ENCODE peak calls at places on chromosomes 11 and 22, in nine cellular contexts. One of them, this sample, is unnamed.

GRCh38 chr11:126465573-126466287 is 110.2 kb downstream of the ST3GAL4 start:
- DNase-seq in stimulated activated CD4-positive, alpha-beta T cell treated with anti-CD3 and anti-CD28 coated beads, Interleukin-1b, Interleukin-23, amount 100 ng/mL, for 24 hours: no peak
- DNase-seq in stimulated activated CD8-positive, alpha-beta memory T cell treated with anti-CD3 and anti-CD28 coated beads, Interleukin-7, amount 100 ng/mL, for 48 hours: no peak
- DNase-seq in activated CD4-positive, alpha-beta T cell treated with anti-CD3 and anti-CD28 coated beads, Interleukin-2, amount 50 U/mL, for 4 hours: no peak
- DNase-seq in neural crest cell: no peak
- DNase-seq in tibial artery: no peak
- DNase-seq in IMR-90: no peak
- DNase-seq in Caki2: no peak
- DNase-seq in AG04450: no peak
- DNase-seq in this sample: no peak

GRCh38 chr11:69044111-69045013 is 4.4 kb upstream of the TPCN2 start:
- DNase-seq in stimulated activated CD4-positive, alpha-beta T cell treated with anti-CD3 and anti-CD28 coated beads, Interleukin-1b, Interleukin-23, amount 100 ng/mL, for 24 hours: no peak
- DNase-seq in stimulated activated CD8-positive, alpha-beta memory T cell treated with anti-CD3 and anti-CD28 coated beads, Interleukin-7, amount 100 ng/mL, for 48 hours: no peak
- DNase-seq in activated CD4-positive, alpha-beta T cell treated with anti-CD3 and anti-CD28 coated beads, Interleukin-2, amount 50 U/mL, for 4 hours: no peak
- DNase-seq in neural crest cell: peak; percentile 48
- DNase-seq in tibial artery: peak; percentile 91
- DNase-seq in IMR-90: peak; percentile 72
- DNase-seq in Caki2: peak; percentile 74
- DNase-seq in AG04450: peak; percentile 53
- DNase-seq in this sample: peak; percentile 61

GRCh38 chr22:49999901-50000586 is 12.5 kb downstream of the IL17REL start:
- DNase-seq in stimulated activated CD4-positive, alpha-beta T cell treated with anti-CD3 and anti-CD28 coated beads, Interleukin-1b, Interleukin-23, amount 100 ng/mL, for 24 hours: no peak
- DNase-seq in stimulated activated CD8-positive, alpha-beta memory T cell treated with anti-CD3 and anti-CD28 coated beads, Interleukin-7, amount 100 ng/mL, for 48 hours: no peak
- DNase-seq in activated CD4-positive, alpha-beta T cell treated with anti-CD3 and anti-CD28 coated beads, Interleukin-2, amount 50 U/mL, for 4 hours: no peak
- DNase-seq in neural crest cell: no peak
- DNase-seq in tibial artery: peak; percentile 63
- DNase-seq in IMR-90: no peak
- DNase-seq in Caki2: no peak
- DNase-seq in AG04450: no peak
- DNase-seq in this sample: no peak

GRCh38 chr22:36862251-36863242 is 1.7 kb downstream of the NCF4 start:
- DNase-seq in stimulated activated CD4-positive, alpha-beta T cell treated with anti-CD3 and anti-CD28 coated beads, Interleukin-1b, Interleukin-23, amount 100 ng/mL, for 24 hours: no peak
- DNase-seq in stimulated activated CD8-positive, alpha-beta memory T cell treated with anti-CD3 and anti-CD28 coated beads, Interleukin-7, amount 100 ng/mL, for 48 hours: no peak
- DNase-seq in activated CD4-positive, alpha-beta T cell treated with anti-CD3 and anti-CD28 coated beads, Interleukin-2, amount 50 U/mL, for 4 hours: no peak
- DNase-seq in neural crest cell: no peak
- DNase-seq in tibial artery: no peak
- DNase-seq in IMR-90: no peak
- DNase-seq in Caki2: no peak
- DNase-seq in AG04450: no peak
- DNase-seq in this sample: no peak

GRCh38 chr11:27495710-27496300 is 10.8 kb downstream of the LIN7C start:
- DNase-seq in stimulated activated CD4-positive, alpha-beta T cell treated with anti-CD3 and anti-CD28 coated beads, Interleukin-1b, Interleukin-23, amount 100 ng/mL, for 24 hours: no peak
- DNase-seq in stimulated activated CD8-positive, alpha-beta memory T cell treated with anti-CD3 and anti-CD28 coated beads, Interleukin-7, amount 100 ng/mL, for 48 hours: no peak
- DNase-seq in activated CD4-positive, alpha-beta T cell treated with anti-CD3 and anti-CD28 coated beads, Interleukin-2, amount 50 U/mL, for 4 hours: no peak
- DNase-seq in neural crest cell: no peak
- DNase-seq in tibial artery: no peak
- DNase-seq in IMR-90: no peak
- DNase-seq in Caki2: no peak
- DNase-seq in AG04450: no peak
- DNase-seq in this sample: no peak

GRCh38 chr11:2428322-2428795 is 16.0 kb downstream of the TRPM5 start:
- DNase-seq in stimulated activated CD4-positive, alpha-beta T cell treated with anti-CD3 and anti-CD28 coated beads, Interleukin-1b, Interleukin-23, amount 100 ng/mL, for 24 hours: peak; percentile 94
- DNase-seq in stimulated activated CD8-positive, alpha-beta memory T cell treated with anti-CD3 and anti-CD28 coated beads, Interleukin-7, amount 100 ng/mL, for 48 hours: peak; percentile 59
- DNase-seq in activated CD4-positive, alpha-beta T cell treated with anti-CD3 and anti-CD28 coated beads, Interleukin-2, amount 50 U/mL, for 4 hours: peak; percentile 88
- DNase-seq in neural crest cell: peak; percentile 76
- DNase-seq in tibial artery: no peak
- DNase-seq in IMR-90: peak; percentile 34
- DNase-seq in Caki2: peak; percentile 14
- DNase-seq in AG04450: no peak
- DNase-seq in this sample: peak; percentile 87

GRCh38 chr11:119758291-119758690 is 29.3 kb upstream of the NECTIN1 start:
- DNase-seq in stimulated activated CD4-positive, alpha-beta T cell treated with anti-CD3 and anti-CD28 coated beads, Interleukin-1b, Interleukin-23, amount 100 ng/mL, for 24 hours: no peak
- DNase-seq in stimulated activated CD8-positive, alpha-beta memory T cell treated with anti-CD3 and anti-CD28 coated beads, Interleukin-7, amount 100 ng/mL, for 48 hours: no peak
- DNase-seq in activated CD4-positive, alpha-beta T cell treated with anti-CD3 and anti-CD28 coated beads, Interleukin-2, amount 50 U/mL, for 4 hours: no peak
- DNase-seq in neural crest cell: no peak
- DNase-seq in tibial artery: no peak
- DNase-seq in IMR-90: peak; percentile 49
- DNase-seq in Caki2: no peak
- DNase-seq in AG04450: no peak
- DNase-seq in this sample: no peak

GRCh38 chr22:27223317-27224177 is 566.2 kb downstream of the MIAT start:
- DNase-seq in stimulated activated CD4-positive, alpha-beta T cell treated with anti-CD3 and anti-CD28 coated beads, Interleukin-1b, Interleukin-23, amount 100 ng/mL, for 24 hours: no peak
- DNase-seq in stimulated activated CD8-positive, alpha-beta memory T cell treated with anti-CD3 and anti-CD28 coated beads, Interleukin-7, amount 100 ng/mL, for 48 hours: no peak
- DNase-seq in activated CD4-positive, alpha-beta T cell treated with anti-CD3 and anti-CD28 coated beads, Interleukin-2, amount 50 U/mL, for 4 hours: no peak
- DNase-seq in neural crest cell: no peak
- DNase-seq in tibial artery: no peak
- DNase-seq in IMR-90: peak; percentile 89
- DNase-seq in Caki2: peak; percentile 79
- DNase-seq in AG04450: peak; percentile 37
- DNase-seq in this sample: no peak

GRCh38 chr11:116647305-116648080 is 125.3 kb downstream of the BUD13 start:
- DNase-seq in stimulated activated CD4-positive, alpha-beta T cell treated with anti-CD3 and anti-CD28 coated beads, Interleukin-1b, Interleukin-23, amount 100 ng/mL, for 24 hours: no peak
- DNase-seq in stimulated activated CD8-positive, alpha-beta memory T cell treated with anti-CD3 and anti-CD28 coated beads, Interleukin-7, amount 100 ng/mL, for 48 hours: no peak
- DNase-seq in activated CD4-positive, alpha-beta T cell treated with anti-CD3 and anti-CD28 coated beads, Interleukin-2, amount 50 U/mL, for 4 hours: no peak
- DNase-seq in neural crest cell: no peak
- DNase-seq in tibial artery: no peak
- DNase-seq in IMR-90: no peak
- DNase-seq in Caki2: no peak
- DNase-seq in AG04450: no peak
- DNase-seq in this sample: no peak

GRCh38 chr22:46450931-46451660 is 86.3 kb downstream of the CELSR1 start:
- DNase-seq in stimulated activated CD4-positive, alpha-beta T cell treated with anti-CD3 and anti-CD28 coated beads, Interleukin-1b, Interleukin-23, amount 100 ng/mL, for 24 hours: no peak
- DNase-seq in stimulated activated CD8-positive, alpha-beta memory T cell treated with anti-CD3 and anti-CD28 coated beads, Interleukin-7, amount 100 ng/mL, for 48 hours: no peak
- DNase-seq in activated CD4-positive, alpha-beta T cell treated with anti-CD3 and anti-CD28 coated beads, Interleukin-2, amount 50 U/mL, for 4 hours: no peak
- DNase-seq in neural crest cell: no peak
- DNase-seq in tibial artery: no peak
- DNase-seq in IMR-90: no peak
- DNase-seq in Caki2: no peak
- DNase-seq in AG04450: no peak
- DNase-seq in this sample: no peak

GRCh38 chr22:46791201-46791731 is 28.8 kb downstream of the TBC1D22A start:
- DNase-seq in stimulated activated CD4-positive, alpha-beta T cell treated with anti-CD3 and anti-CD28 coated beads, Interleukin-1b, Interleukin-23, amount 100 ng/mL, for 24 hours: peak; percentile 52
- DNase-seq in stimulated activated CD8-positive, alpha-beta memory T cell treated with anti-CD3 and anti-CD28 coated beads, Interleukin-7, amount 100 ng/mL, for 48 hours: peak; percentile 45
- DNase-seq in activated CD4-positive, alpha-beta T cell treated with anti-CD3 and anti-CD28 coated beads, Interleukin-2, amount 50 U/mL, for 4 hours: peak; percentile 78
- DNase-seq in neural crest cell: no peak
- DNase-seq in tibial artery: peak; percentile 69
- DNase-seq in IMR-90: peak; percentile 83
- DNase-seq in Caki2: no peak
- DNase-seq in AG04450: no peak
- DNase-seq in this sample: peak; percentile 33

GRCh38 chr11:68780829-68781228 is 29.5 kb upstream of the TESMIN start:
- DNase-seq in stimulated activated CD4-positive, alpha-beta T cell treated with anti-CD3 and anti-CD28 coated beads, Interleukin-1b, Interleukin-23, amount 100 ng/mL, for 24 hours: no peak
- DNase-seq in stimulated activated CD8-positive, alpha-beta memory T cell treated with anti-CD3 and anti-CD28 coated beads, Interleukin-7, amount 100 ng/mL, for 48 hours: no peak
- DNase-seq in activated CD4-positive, alpha-beta T cell treated with anti-CD3 and anti-CD28 coated beads, Interleukin-2, amount 50 U/mL, for 4 hours: no peak
- DNase-seq in neural crest cell: no peak
- DNase-seq in tibial artery: no peak
- DNase-seq in IMR-90: no peak
- DNase-seq in Caki2: peak; percentile 19
- DNase-seq in AG04450: no peak
- DNase-seq in this sample: no peak

GRCh38 chr11:30196400-30197206 is 34.2 kb upstream of the FSHB start:
- DNase-seq in stimulated activated CD4-positive, alpha-beta T cell treated with anti-CD3 and anti-CD28 coated beads, Interleukin-1b, Interleukin-23, amount 100 ng/mL, for 24 hours: peak; percentile 0
- DNase-seq in stimulated activated CD8-positive, alpha-beta memory T cell treated with anti-CD3 and anti-CD28 coated beads, Interleukin-7, amount 100 ng/mL, for 48 hours: peak; percentile 1
- DNase-seq in activated CD4-positive, alpha-beta T cell treated with anti-CD3 and anti-CD28 coated beads, Interleukin-2, amount 50 U/mL, for 4 hours: peak; percentile 3
- DNase-seq in neural crest cell: peak; percentile 73
- DNase-seq in tibial artery: peak; percentile 67
- DNase-seq in IMR-90: peak; percentile 37
- DNase-seq in Caki2: peak; percentile 1
- DNase-seq in AG04450: no peak
- DNase-seq in this sample: peak; percentile 57

GRCh38 chr22:26333088-26333800 is 95.8 kb upstream of the ASPHD2 start:
- DNase-seq in stimulated activated CD4-positive, alpha-beta T cell treated with anti-CD3 and anti-CD28 coated beads, Interleukin-1b, Interleukin-23, amount 100 ng/mL, for 24 hours: no peak
- DNase-seq in stimulated activated CD8-positive, alpha-beta memory T cell treated with anti-CD3 and anti-CD28 coated beads, Interleukin-7, amount 100 ng/mL, for 48 hours: no peak
- DNase-seq in activated CD4-positive, alpha-beta T cell treated with anti-CD3 and anti-CD28 coated beads, Interleukin-2, amount 50 U/mL, for 4 hours: no peak
- DNase-seq in neural crest cell: no peak
- DNase-seq in tibial artery: no peak
- DNase-seq in IMR-90: no peak
- DNase-seq in Caki2: no peak
- DNase-seq in AG04450: no peak
- DNase-seq in this sample: no peak

GRCh38 chr22:21450320-21450831 is 16.8 kb upstream of the TMEM191C start:
- DNase-seq in stimulated activated CD4-positive, alpha-beta T cell treated with anti-CD3 and anti-CD28 coated beads, Interleukin-1b, Interleukin-23, amount 100 ng/mL, for 24 hours: no peak
- DNase-seq in stimulated activated CD8-positive, alpha-beta memory T cell treated with anti-CD3 and anti-CD28 coated beads, Interleukin-7, amount 100 ng/mL, for 48 hours: no peak
- DNase-seq in activated CD4-positive, alpha-beta T cell treated with anti-CD3 and anti-CD28 coated beads, Interleukin-2, amount 50 U/mL, for 4 hours: no peak
- DNase-seq in neural crest cell: peak; percentile 3
- DNase-seq in tibial artery: peak; percentile 42
- DNase-seq in IMR-90: no peak
- DNase-seq in Caki2: no peak
- DNase-seq in AG04450: no peak
- DNase-seq in this sample: no peak

GRCh38 chr22:42949159-42949558 is 65.8 kb downstream of the PACSIN2 start:
- DNase-seq in stimulated activated CD4-positive, alpha-beta T cell treated with anti-CD3 and anti-CD28 coated beads, Interleukin-1b, Interleukin-23, amount 100 ng/mL, for 24 hours: no peak
- DNase-seq in stimulated activated CD8-positive, alpha-beta memory T cell treated with anti-CD3 and anti-CD28 coated beads, Interleukin-7, amount 100 ng/mL, for 48 hours: no peak
- DNase-seq in activated CD4-positive, alpha-beta T cell treated with anti-CD3 and anti-CD28 coated beads, Interleukin-2, amount 50 U/mL, for 4 hours: no peak
- DNase-seq in neural crest cell: no peak
- DNase-seq in tibial artery: peak; percentile 79
- DNase-seq in IMR-90: peak; percentile 69
- DNase-seq in Caki2: no peak
- DNase-seq in AG04450: no peak
- DNase-seq in this sample: no peak

GRCh38 chr22:41619979-41620645 is 731 bp downstream of the DESI1 start:
- DNase-seq in stimulated activated CD4-positive, alpha-beta T cell treated with anti-CD3 and anti-CD28 coated beads, Interleukin-1b, Interleukin-23, amount 100 ng/mL, for 24 hours: no peak
- DNase-seq in stimulated activated CD8-positive, alpha-beta memory T cell treated with anti-CD3 and anti-CD28 coated beads, Interleukin-7, amount 100 ng/mL, for 48 hours: peak; percentile 13
- DNase-seq in activated CD4-positive, alpha-beta T cell treated with anti-CD3 and anti-CD28 coated beads, Interleukin-2, amount 50 U/mL, for 4 hours: peak; percentile 47
- DNase-seq in neural crest cell: peak; percentile 24
- DNase-seq in tibial artery: peak; percentile 73
- DNase-seq in IMR-90: no peak
- DNase-seq in Caki2: peak; percentile 50
- DNase-seq in AG04450: no peak
- DNase-seq in this sample: peak; percentile 9

GRCh38 chr11:16148301-16148787 is 208.0 kb downstream of the SOX6 start:
- DNase-seq in stimulated activated CD4-positive, alpha-beta T cell treated with anti-CD3 and anti-CD28 coated beads, Interleukin-1b, Interleukin-23, amount 100 ng/mL, for 24 hours: no peak
- DNase-seq in stimulated activated CD8-positive, alpha-beta memory T cell treated with anti-CD3 and anti-CD28 coated beads, Interleukin-7, amount 100 ng/mL, for 48 hours: no peak
- DNase-seq in activated CD4-positive, alpha-beta T cell treated with anti-CD3 and anti-CD28 coated beads, Interleukin-2, amount 50 U/mL, for 4 hours: no peak
- DNase-seq in neural crest cell: peak; percentile 16
- DNase-seq in tibial artery: no peak
- DNase-seq in IMR-90: no peak
- DNase-seq in Caki2: no peak
- DNase-seq in AG04450: no peak
- DNase-seq in this sample: no peak

GRCh38 chr11:112797653-112798293 is 163.4 kb upstream of the NCAM1 start:
- DNase-seq in stimulated activated CD4-positive, alpha-beta T cell treated with anti-CD3 and anti-CD28 coated beads, Interleukin-1b, Interleukin-23, amount 100 ng/mL, for 24 hours: no peak
- DNase-seq in stimulated activated CD8-positive, alpha-beta memory T cell treated with anti-CD3 and anti-CD28 coated beads, Interleukin-7, amount 100 ng/mL, for 48 hours: no peak
- DNase-seq in activated CD4-positive, alpha-beta T cell treated with anti-CD3 and anti-CD28 coated beads, Interleukin-2, amount 50 U/mL, for 4 hours: no peak
- DNase-seq in neural crest cell: peak; percentile 54
- DNase-seq in tibial artery: peak; percentile 44
- DNase-seq in IMR-90: no peak
- DNase-seq in Caki2: peak; percentile 71
- DNase-seq in AG04450: no peak
- DNase-seq in this sample: no peak

GRCh38 chr11:17077240-17077519 is 287 bp downstream of the RPS13 start:
- DNase-seq in stimulated activated CD4-positive, alpha-beta T cell treated with anti-CD3 and anti-CD28 coated beads, Interleukin-1b, Interleukin-23, amount 100 ng/mL, for 24 hours: no peak
- DNase-seq in stimulated activated CD8-positive, alpha-beta memory T cell treated with anti-CD3 and anti-CD28 coated beads, Interleukin-7, amount 100 ng/mL, for 48 hours: no peak
- DNase-seq in activated CD4-positive, alpha-beta T cell treated with anti-CD3 and anti-CD28 coated beads, Interleukin-2, amount 50 U/mL, for 4 hours: no peak
- DNase-seq in neural crest cell: peak; percentile 11
- DNase-seq in tibial artery: no peak
- DNase-seq in IMR-90: no peak
- DNase-seq in Caki2: no peak
- DNase-seq in AG04450: no peak
- DNase-seq in this sample: no peak

GRCh38 chr11:109112748-109113378 is 309.1 kb upstream of the C11orf87 start:
- DNase-seq in stimulated activated CD4-positive, alpha-beta T cell treated with anti-CD3 and anti-CD28 coated beads, Interleukin-1b, Interleukin-23, amount 100 ng/mL, for 24 hours: no peak
- DNase-seq in stimulated activated CD8-positive, alpha-beta memory T cell treated with anti-CD3 and anti-CD28 coated beads, Interleukin-7, amount 100 ng/mL, for 48 hours: no peak
- DNase-seq in activated CD4-positive, alpha-beta T cell treated with anti-CD3 and anti-CD28 coated beads, Interleukin-2, amount 50 U/mL, for 4 hours: no peak
- DNase-seq in neural crest cell: no peak
- DNase-seq in tibial artery: no peak
- DNase-seq in IMR-90: no peak
- DNase-seq in Caki2: no peak
- DNase-seq in AG04450: no peak
- DNase-seq in this sample: no peak

GRCh38 chr22:36816635-36817428 is at the start of gene PVALB:
- DNase-seq in stimulated activated CD4-positive, alpha-beta T cell treated with anti-CD3 and anti-CD28 coated beads, Interleukin-1b, Interleukin-23, amount 100 ng/mL, for 24 hours: no peak
- DNase-seq in stimulated activated CD8-positive, alpha-beta memory T cell treated with anti-CD3 and anti-CD28 coated beads, Interleukin-7, amount 100 ng/mL, for 48 hours: no peak
- DNase-seq in activated CD4-positive, alpha-beta T cell treated with anti-CD3 and anti-CD28 coated beads, Interleukin-2, amount 50 U/mL, for 4 hours: no peak
- DNase-seq in neural crest cell: no peak
- DNase-seq in tibial artery: no peak
- DNase-seq in IMR-90: peak; percentile 13
- DNase-seq in Caki2: peak; percentile 16
- DNase-seq in AG04450: no peak
- DNase-seq in this sample: no peak

GRCh38 chr11:1838077-1838425 is 730 bp upstream of the TNNI2 start:
- DNase-seq in stimulated activated CD4-positive, alpha-beta T cell treated with anti-CD3 and anti-CD28 coated beads, Interleukin-1b, Interleukin-23, amount 100 ng/mL, for 24 hours: no peak
- DNase-seq in stimulated activated CD8-positive, alpha-beta memory T cell treated with anti-CD3 and anti-CD28 coated beads, Interleukin-7, amount 100 ng/mL, for 48 hours: no peak
- DNase-seq in activated CD4-positive, alpha-beta T cell treated with anti-CD3 and anti-CD28 coated beads, Interleukin-2, amount 50 U/mL, for 4 hours: no peak
- DNase-seq in neural crest cell: no peak
- DNase-seq in tibial artery: no peak
- DNase-seq in IMR-90: no peak
- DNase-seq in Caki2: no peak
- DNase-seq in AG04450: no peak
- DNase-seq in this sample: no peak

GRCh38 chr11:82682003-82682751 is 51.5 kb downstream of the FAM181B start:
- DNase-seq in stimulated activated CD4-positive, alpha-beta T cell treated with anti-CD3 and anti-CD28 coated beads, Interleukin-1b, Interleukin-23, amount 100 ng/mL, for 24 hours: no peak
- DNase-seq in stimulated activated CD8-positive, alpha-beta memory T cell treated with anti-CD3 and anti-CD28 coated beads, Interleukin-7, amount 100 ng/mL, for 48 hours: no peak
- DNase-seq in activated CD4-positive, alpha-beta T cell treated with anti-CD3 and anti-CD28 coated beads, Interleukin-2, amount 50 U/mL, for 4 hours: no peak
- DNase-seq in neural crest cell: no peak
- DNase-seq in tibial artery: no peak
- DNase-seq in IMR-90: peak; percentile 75
- DNase-seq in Caki2: peak; percentile 62
- DNase-seq in AG04450: peak; percentile 24
- DNase-seq in this sample: no peak

GRCh38 chr22:42473484-42474193 is 41.4 kb upstream of the NFAM1 start:
- DNase-seq in stimulated activated CD4-positive, alpha-beta T cell treated with anti-CD3 and anti-CD28 coated beads, Interleukin-1b, Interleukin-23, amount 100 ng/mL, for 24 hours: no peak
- DNase-seq in stimulated activated CD8-positive, alpha-beta memory T cell treated with anti-CD3 and anti-CD28 coated beads, Interleukin-7, amount 100 ng/mL, for 48 hours: no peak
- DNase-seq in activated CD4-positive, alpha-beta T cell treated with anti-CD3 and anti-CD28 coated beads, Interleukin-2, amount 50 U/mL, for 4 hours: no peak
- DNase-seq in neural crest cell: peak; percentile 13
- DNase-seq in tibial artery: no peak
- DNase-seq in IMR-90: peak; percentile 63
- DNase-seq in Caki2: peak; percentile 46
- DNase-seq in AG04450: peak; percentile 11
- DNase-seq in this sample: no peak

GRCh38 chr11:63769044-63769718 is 606 bp upstream of the ZFTA start:
- DNase-seq in stimulated activated CD4-positive, alpha-beta T cell treated with anti-CD3 and anti-CD28 coated beads, Interleukin-1b, Interleukin-23, amount 100 ng/mL, for 24 hours: no peak
- DNase-seq in stimulated activated CD8-positive, alpha-beta memory T cell treated with anti-CD3 and anti-CD28 coated beads, Interleukin-7, amount 100 ng/mL, for 48 hours: no peak
- DNase-seq in activated CD4-positive, alpha-beta T cell treated with anti-CD3 and anti-CD28 coated beads, Interleukin-2, amount 50 U/mL, for 4 hours: no peak
- DNase-seq in neural crest cell: peak; percentile 24
- DNase-seq in tibial artery: peak; percentile 71
- DNase-seq in IMR-90: no peak
- DNase-seq in Caki2: no peak
- DNase-seq in AG04450: no peak
- DNase-seq in this sample: no peak

GRCh38 chr11:85748455-85748891 is 62.5 kb downstream of the SYTL2 start:
- DNase-seq in stimulated activated CD4-positive, alpha-beta T cell treated with anti-CD3 and anti-CD28 coated beads, Interleukin-1b, Interleukin-23, amount 100 ng/mL, for 24 hours: no peak
- DNase-seq in stimulated activated CD8-positive, alpha-beta memory T cell treated with anti-CD3 and anti-CD28 coated beads, Interleukin-7, amount 100 ng/mL, for 48 hours: no peak
- DNase-seq in activated CD4-positive, alpha-beta T cell treated with anti-CD3 and anti-CD28 coated beads, Interleukin-2, amount 50 U/mL, for 4 hours: no peak
- DNase-seq in neural crest cell: no peak
- DNase-seq in tibial artery: no peak
- DNase-seq in IMR-90: peak; percentile 45
- DNase-seq in Caki2: no peak
- DNase-seq in AG04450: no peak
- DNase-seq in this sample: no peak

This sample was measured in tibial nerve.